ENCODE peak calls at places on chromosomes 7 and 10, in four cellular contexts. One of them, this sample, is unnamed.
A peak's percentile ranks its signal among the peaks of the same experiment; 100 is the strongest.

GRCh38 chr7:113806633-113807327 is 112.0 kb downstream of the PPP1R3A start:
- DNase-seq in A549: no peak
- DNase-seq in HepG2: no peak
- DNase-seq in GM12878: no peak
- DNase-seq in this sample: no peak

GRCh38 chr10:71188201-71188600 is 24.2 kb upstream of the UNC5B start:
- DNase-seq in A549: no peak
- DNase-seq in HepG2: no peak
- DNase-seq in GM12878: no peak
- DNase-seq in this sample: no peak

GRCh38 chr7:102318482-102318971 is 31.9 kb downstream of the SH2B2 start:
- DNase-seq in A549: peak; percentile 55
- DNase-seq in HepG2: no peak
- DNase-seq in GM12878: no peak
- DNase-seq in this sample: peak; percentile 23

GRCh38 chr7:129433823-129434171 is 435 bp upstream of the STRIP2 start:
- DNase-seq in HepG2: peak; percentile 65
- DNase-seq in A549: peak; percentile 74
- DNase-seq in GM12878: no peak
- DNase-seq in this sample: no peak

GRCh38 chr10:33155720-33156638 is 178.5 kb downstream of the NRP1 start:
- DNase-seq in A549: peak; percentile 89
- DNase-seq in GM12878: no peak
- DNase-seq in HepG2: peak; percentile 99
- DNase-seq in this sample: peak; percentile 41

GRCh38 chr10:17836917-17837316 is 27.8 kb downstream of the MRC1 start:
- DNase-seq in HepG2: peak; percentile 5
- DNase-seq in GM12878: no peak
- DNase-seq in A549: peak; percentile 25
- DNase-seq in this sample: peak; percentile 19

GRCh38 chr7:106071356-106071998 is 40.6 kb downstream of the SYPL1 start:
- DNase-seq in A549: no peak
- DNase-seq in HepG2: no peak
- DNase-seq in GM12878: peak; percentile 98
- DNase-seq in this sample: no peak

GRCh38 chr7:92159-92767 is 100.1 kb upstream of the FAM20C start:
- DNase-seq in GM12878: no peak
- DNase-seq in A549: no peak
- DNase-seq in HepG2: no peak
- DNase-seq in this sample: no peak

GRCh38 chr10:29895436-29895835 is 163.9 kb downstream of the JCAD start:
- DNase-seq in HepG2: no peak
- DNase-seq in GM12878: no peak
- DNase-seq in A549: no peak
- DNase-seq in this sample: no peak

GRCh38 chr10:85786401-85786899 is 580.1 kb downstream of the GRID1 start:
- DNase-seq in A549: no peak
- DNase-seq in GM12878: no peak
- DNase-seq in HepG2: no peak
- DNase-seq in this sample: peak; percentile 33

GRCh38 chr10:88004451-88004850 is 141.0 kb downstream of the PTEN start:
- DNase-seq in GM12878: no peak
- DNase-seq in A549: no peak
- DNase-seq in HepG2: no peak
- DNase-seq in this sample: no peak

GRCh38 chr10:112981553-112981952 is 31.5 kb downstream of the TCF7L2 start:
- DNase-seq in GM12878: peak; percentile 89
- DNase-seq in A549: no peak
- DNase-seq in HepG2: no peak
- DNase-seq in this sample: no peak

DNA sequence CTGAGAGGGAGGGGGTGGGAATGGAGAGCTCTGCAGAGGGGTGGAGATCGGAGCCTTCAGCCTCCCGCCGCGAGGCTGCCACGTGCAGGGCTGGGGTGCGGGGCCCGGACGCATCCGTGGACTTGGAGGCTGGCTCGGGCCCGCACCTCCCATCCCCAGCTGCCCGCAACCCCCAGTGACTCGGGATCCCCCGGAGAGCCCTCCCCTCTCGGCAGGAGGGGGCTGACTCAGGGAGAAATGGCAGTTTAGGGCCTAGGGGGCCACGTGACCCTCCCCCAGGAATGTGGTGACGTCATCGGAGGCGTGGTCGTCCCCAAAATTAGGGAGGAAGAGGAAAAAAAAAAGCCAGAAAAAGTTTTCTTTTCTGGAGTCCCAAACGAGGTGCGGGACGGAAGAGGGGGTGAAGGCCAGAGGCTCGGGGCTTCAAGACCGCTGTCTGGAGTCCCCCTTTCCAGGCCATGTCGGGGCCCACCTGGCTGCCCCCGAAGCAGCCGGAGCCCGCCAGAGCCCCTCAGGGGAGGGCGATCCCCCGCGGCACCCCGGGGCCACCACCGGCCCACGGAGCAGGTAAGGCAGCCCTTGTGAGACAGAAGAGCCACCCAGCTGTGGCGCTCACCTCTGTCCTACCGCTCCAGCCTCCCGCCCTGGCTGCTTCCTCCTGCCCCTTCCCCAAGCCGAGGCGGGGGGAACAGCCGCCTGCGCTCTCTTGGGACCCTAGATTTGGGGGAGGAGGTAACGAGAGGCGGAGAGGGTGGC is at the start of gene TRIP6:
- DNase-seq in HepG2: no peak
- DNase-seq in GM12878: no peak
- DNase-seq in A549: peak; percentile 93
- DNase-seq in this sample: peak; percentile 99
- TF ChIP-seq CHD4 in HepG2: no peak
- TF ChIP-seq CHD4 in GM12878: no peak
- TF ChIP-seq CHD4 in A549: no peak
- TF ChIP-seq CHD4 in this sample: no peak

GRCh38 chr10:49178489-49179471 is 9.4 kb downstream of the TMEM273 start:
- DNase-seq in HepG2: no peak
- DNase-seq in GM12878: no peak
- DNase-seq in A549: no peak
- DNase-seq in this sample: peak; percentile 27
- H3K4me3 ChIP-seq in HepG2: no peak overlapping the region
- H3K4me3 ChIP-seq in GM12878: no peak overlapping the region
- H3K4me3 ChIP-seq in A549: no peak overlapping the region
- H3K4me3 ChIP-seq in this sample: no peak overlapping the region

GRCh38 chr7:12754179-12754578 is 66.7 kb downstream of the ARL4A start:
- DNase-seq in GM12878: no peak
- DNase-seq in HepG2: no peak
- DNase-seq in A549: no peak
- DNase-seq in this sample: no peak
- TF ChIP-seq CHD4 in GM12878: no peak
- TF ChIP-seq CHD4 in HepG2: no peak
- TF ChIP-seq CHD4 in A549: no peak
- TF ChIP-seq CHD4 in this sample: no peak

GRCh38 chr7:47474211-47474936 is 107.5 kb downstream of the TNS3 start:
- DNase-seq in A549: no peak
- DNase-seq in GM12878: no peak
- DNase-seq in HepG2: no peak
- DNase-seq in this sample: no peak
- H3K4me3 ChIP-seq in A549: no peak overlapping the region
- H3K4me3 ChIP-seq in GM12878: no peak overlapping the region
- H3K4me3 ChIP-seq in HepG2: peak overlapping the region; percentile 44
- H3K4me3 ChIP-seq in this sample: no peak overlapping the region

GRCh38 chr10:79178614-79179403 is 110.0 kb downstream of the ZMIZ1 start:
- DNase-seq in A549: no peak
- DNase-seq in HepG2: no peak
- DNase-seq in GM12878: no peak
- DNase-seq in this sample: peak; percentile 93
- TF ChIP-seq CHD4 in A549: no peak
- TF ChIP-seq CHD4 in HepG2: no peak
- TF ChIP-seq CHD4 in GM12878: no peak
- TF ChIP-seq CHD4 in this sample: no peak

GRCh38 chr7:11192506-11192905 is 218.8 kb downstream of the PHF14 start:
- DNase-seq in HepG2: no peak
- DNase-seq in GM12878: no peak
- DNase-seq in A549: no peak
- DNase-seq in this sample: no peak
- H3K4me3 ChIP-seq in HepG2: no peak overlapping the region
- H3K4me3 ChIP-seq in GM12878: no peak overlapping the region
- H3K4me3 ChIP-seq in A549: no peak overlapping the region
- H3K4me3 ChIP-seq in this sample: no peak overlapping the region